ENCODE peak calls at places on chromosomes 6 and 20, in seven cellular contexts. J is tibial nerve, D is pancreas, H is A549, P is GM23338, K is uterus, U is astrocyte of the spinal cord. V is an unnamed sample.

GRCh38 chr6:159061805-159062563 is 17.2 kb upstream of the TAGAP start:
- DNase-seq in J (no peak), D (no peak), H (no peak), P (no peak), U (no peak), K (no peak), V (no peak)

GRCh38 chr6:127855542-127856159 is 45.2 kb downstream of the THEMIS start:
- DNase-seq in D (no peak), H (no peak), J (no peak), K (no peak), U (peak; percentile 54), P (peak; percentile 49), V (no peak)

GRCh38 chr20:11582073-11582472 is 335.6 kb upstream of the BTBD3 start:
- DNase-seq in K (no peak), U (peak; percentile 7), J (no peak), P (no peak), H (no peak), D (no peak), V (no peak)

GRCh38 chr6:42259841-42260395 is 42.3 kb upstream of the MRPS10 start:
- DNase-seq in D (no peak), P (no peak), K (no peak), J (no peak), U (no peak), H (no peak), V (no peak)

GRCh38 chr6:33273924-33274902 is 2.3 kb downstream of the RPS18 start:
- DNase-seq in H (no peak), D (no peak), U (no peak), K (no peak), P (no peak), J (no peak), V (no peak)

GRCh38 chr6:125940691-125941090 is 15.9 kb upstream of the HINT3 start:
- DNase-seq in J (no peak), K (no peak), U (no peak), D (no peak), H (no peak), P (no peak), V (no peak)

GRCh38 chr20:1595333-1595732 is 24.5 kb downstream of the SIRPB1 start:
- DNase-seq in D (no peak), K (no peak), U (no peak), H (no peak), P (no peak), J (no peak), V (no peak)

GRCh38 chr20:23078351-23078993 is 7.7 kb downstream of the CD93 start:
- DNase-seq in H (no peak), J (no peak), D (no peak), K (no peak), U (peak; percentile 15), P (no peak), V (no peak)

DNA sequence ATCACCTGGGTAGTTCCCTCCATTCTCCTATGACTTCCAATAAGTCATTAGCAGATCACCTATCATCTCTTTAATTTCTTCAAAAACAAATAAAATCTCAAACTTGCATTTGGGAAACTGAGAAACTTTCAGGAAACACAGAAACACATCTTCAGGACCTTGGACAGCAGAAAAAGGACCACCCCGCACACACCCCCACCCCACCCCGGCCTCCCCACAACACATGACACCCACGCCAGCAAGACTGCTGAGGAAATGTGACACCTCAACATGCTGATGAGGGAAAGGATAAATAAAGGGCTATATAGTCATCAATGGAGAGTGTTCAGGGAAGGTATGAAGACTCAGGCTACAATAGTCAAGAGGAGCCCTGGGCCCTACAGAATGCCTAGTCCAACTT is 15.6 kb upstream of the TRIM39 start:
- DNase-seq in D (no peak), P (peak; percentile 53), H (no peak), J (no peak), U (no peak), K (no peak), V (no peak)
- TF ChIP-seq CTCF in D (no peak), P (no peak), H (no peak), J (no peak), U (no peak), K (no peak), V (no peak)

GRCh38 chr6:44133003-44133931 is 5.9 kb downstream of the TMEM63B start:
- DNase-seq in H (peak; percentile 35), U (peak; percentile 42), D (no peak), K (no peak), J (no peak), P (peak; percentile 58), V (no peak)
- H3K4me3 ChIP-seq in H (no peak overlapping the region), U (no peak overlapping the region), D (no peak overlapping the region), K (no peak overlapping the region), J (no peak overlapping the region), P (peak overlapping the region; percentile 45), V (no peak overlapping the region)

GRCh38 chr6:149963212-149963461 is 606 bp upstream of the ULBP1 start:
- DNase-seq in D (no peak), J (no peak), P (peak; percentile 62), U (peak; percentile 50), K (no peak), H (peak; percentile 43), V (peak; percentile 30)

GRCh38 chr6:149962461-149963211 is 1.1 kb upstream of the ULBP1 start:
- DNase-seq in D (no peak), K (no peak), U (no peak), H (no peak), P (no peak), J (no peak), V (no peak)

GRCh38 chr6:149963462-149964242 is at the start of gene ULBP1:
- DNase-seq in P (peak; percentile 92), D (peak; percentile 41), J (peak; percentile 56), U (peak; percentile 88), K (peak; percentile 79), H (peak; percentile 73), V (peak; percentile 75)

GRCh38 chr6:149960488-149960887 is 3.3 kb upstream of the ULBP1 start:
- DNase-seq in D (no peak), H (no peak), J (no peak), K (no peak), U (no peak), P (no peak), V (no peak)

DNA sequence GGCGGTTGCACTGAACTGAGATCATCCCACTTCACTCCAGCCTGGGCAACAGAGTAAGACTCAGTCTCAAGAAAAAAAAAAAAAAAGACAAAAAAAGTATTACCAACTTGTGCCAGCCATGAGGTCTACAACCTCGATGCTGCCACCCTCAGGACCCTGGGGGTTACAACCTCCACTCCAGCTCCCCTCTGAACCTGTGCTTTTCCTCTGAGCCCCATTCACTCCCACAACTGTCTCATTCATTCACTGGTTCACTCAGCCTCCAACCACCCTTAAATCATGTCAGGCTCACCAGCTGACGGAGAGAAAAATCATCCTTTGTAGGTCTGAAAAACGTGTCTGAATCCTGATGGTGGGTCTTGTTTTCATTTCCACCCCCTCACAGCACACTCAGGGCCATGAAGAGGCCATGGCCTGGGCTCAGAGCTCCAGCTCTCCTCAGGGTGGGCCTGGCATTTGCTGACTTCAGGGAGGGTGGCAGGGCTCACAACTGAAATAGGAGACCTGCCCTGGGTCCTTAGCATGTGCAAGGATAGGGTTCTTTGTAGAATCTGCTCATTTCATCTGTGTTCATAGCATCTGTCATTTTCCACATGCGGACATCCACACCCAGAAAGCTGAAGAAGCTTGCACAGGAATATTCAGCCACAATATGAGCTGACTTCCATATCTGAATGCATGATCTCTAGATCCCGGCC is 1.9 kb upstream of the ULBP1 start:
- DNase-seq in K (no peak), H (peak; percentile 36), U (no peak), P (peak; percentile 70), D (no peak), J (no peak), V (no peak)
- TF ChIP-seq CTCF in K (no peak), H (no peak), U (no peak), P (peak; percentile 54), D (no peak), J (no peak), V (peak; percentile 31)

DNA sequence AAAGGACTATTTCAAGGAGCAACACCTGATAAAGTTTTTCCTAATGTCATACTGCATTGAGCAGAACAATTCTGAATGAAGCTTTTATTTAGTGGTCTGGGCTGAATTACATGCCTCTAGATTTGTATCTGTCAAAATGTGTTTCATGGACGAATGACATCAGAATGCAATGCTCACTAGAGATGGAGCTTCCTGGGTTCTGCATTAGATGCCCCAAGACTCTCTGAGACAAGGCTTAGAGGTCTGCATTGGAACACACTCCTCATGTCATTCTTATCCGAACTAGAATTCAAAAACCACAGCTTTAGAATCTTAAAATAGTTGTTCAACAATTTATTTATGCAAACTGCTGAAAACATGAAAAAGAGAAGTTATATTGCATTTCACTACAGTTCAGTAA is 62.0 kb downstream of the SYNE1 start:
- DNase-seq in H (no peak), P (no peak), J (no peak), K (no peak), D (no peak), U (no peak), V (no peak)
- H3K4me3 ChIP-seq in H (no peak overlapping the region), P (no peak overlapping the region), J (no peak overlapping the region), K (no peak overlapping the region), D (no peak overlapping the region), U (no peak overlapping the region), V (no peak overlapping the region)

V was measured in GM06990.